ENCODE peak calls at places on chromosomes 6 and 20, in five cellular contexts. One of them, this sample, is unnamed.

GRCh38 chr20:47233333-47234188 is 122.9 kb downstream of the ZMYND8 start:
- DNase-seq in MM.1S: no peak
- DNase-seq in AG04450: no peak
- DNase-seq in HCT116: no peak
- DNase-seq in A549: no peak
- DNase-seq in this sample: no peak

GRCh38 chr6:125564941-125565340 is 184.5 kb upstream of the HEY2 start:
- DNase-seq in MM.1S: no peak
- DNase-seq in AG04450: no peak
- DNase-seq in HCT116: no peak
- DNase-seq in A549: no peak
- DNase-seq in this sample: no peak

GRCh38 chr6:13046084-13046483 is 282.3 kb downstream of the TBC1D7 start:
- DNase-seq in MM.1S: no peak
- DNase-seq in AG04450: no peak
- DNase-seq in HCT116: no peak
- DNase-seq in A549: no peak
- DNase-seq in this sample: no peak

GRCh38 chr6:83518946-83519489 is 6.7 kb downstream of the PRSS35 start:
- DNase-seq in MM.1S: no peak
- DNase-seq in AG04450: no peak
- DNase-seq in HCT116: no peak
- DNase-seq in A549: no peak
- DNase-seq in this sample: no peak

GRCh38 chr6:6686748-6687601 is 98.5 kb downstream of the LY86 start:
- DNase-seq in MM.1S: peak
- DNase-seq in AG04450: no peak
- DNase-seq in HCT116: peak
- DNase-seq in A549: peak
- DNase-seq in this sample: peak

GRCh38 chr6:128507337-128508310 is 12.8 kb downstream of the PTPRK start:
- DNase-seq in MM.1S: no peak
- DNase-seq in AG04450: no peak
- DNase-seq in HCT116: no peak
- DNase-seq in A549: no peak
- DNase-seq in this sample: no peak

GRCh38 chr6:87660226-87660886 is 41.7 kb downstream of the AKIRIN2 start:
- DNase-seq in MM.1S: no peak
- DNase-seq in AG04450: peak
- DNase-seq in HCT116: no peak
- DNase-seq in A549: no peak
- DNase-seq in this sample: no peak

GRCh38 chr6:170172406-170172805 is 118.5 kb downstream of the DLL1 start:
- DNase-seq in MM.1S: no peak
- DNase-seq in AG04450: no peak
- DNase-seq in HCT116: no peak
- DNase-seq in A549: no peak
- DNase-seq in this sample: no peak

GRCh38 chr20:51767018-51767866 is 948 bp downstream of the ATP9A start:
- DNase-seq in MM.1S: peak
- DNase-seq in AG04450: no peak
- DNase-seq in HCT116: peak
- DNase-seq in A549: peak
- DNase-seq in this sample: peak

GRCh38 chr6:5302995-5303622 is 41.8 kb downstream of the FARS2 start:
- DNase-seq in MM.1S: peak
- DNase-seq in AG04450: no peak
- DNase-seq in HCT116: peak
- DNase-seq in A549: peak
- DNase-seq in this sample: peak

GRCh38 chr6:134398453-134398852 is 80.5 kb upstream of the SGK1 start:
- DNase-seq in MM.1S: no peak
- DNase-seq in AG04450: no peak
- DNase-seq in HCT116: no peak
- DNase-seq in A549: no peak
- DNase-seq in this sample: peak

GRCh38 chr20:47576516-47577033 is 74.9 kb downstream of the NCOA3 start:
- DNase-seq in MM.1S: peak
- DNase-seq in AG04450: peak
- DNase-seq in HCT116: peak
- DNase-seq in A549: peak
- DNase-seq in this sample: peak

GRCh38 chr20:61801428-61801827 is 264.3 kb downstream of the TAF4 start:
- DNase-seq in MM.1S: no peak
- DNase-seq in AG04450: no peak
- DNase-seq in HCT116: no peak
- DNase-seq in A549: no peak
- DNase-seq in this sample: no peak

GRCh38 chr6:25301358-25301757 is 22.2 kb downstream of the CARMIL1 start:
- DNase-seq in MM.1S: peak
- DNase-seq in AG04450: no peak
- DNase-seq in HCT116: no peak
- DNase-seq in A549: no peak
- DNase-seq in this sample: no peak

GRCh38 chr20:59013959-59014608 is 5.1 kb upstream of the TUBB1 start:
- DNase-seq in MM.1S: no peak
- DNase-seq in AG04450: peak
- DNase-seq in HCT116: no peak
- DNase-seq in A549: no peak
- DNase-seq in this sample: peak

DNA sequence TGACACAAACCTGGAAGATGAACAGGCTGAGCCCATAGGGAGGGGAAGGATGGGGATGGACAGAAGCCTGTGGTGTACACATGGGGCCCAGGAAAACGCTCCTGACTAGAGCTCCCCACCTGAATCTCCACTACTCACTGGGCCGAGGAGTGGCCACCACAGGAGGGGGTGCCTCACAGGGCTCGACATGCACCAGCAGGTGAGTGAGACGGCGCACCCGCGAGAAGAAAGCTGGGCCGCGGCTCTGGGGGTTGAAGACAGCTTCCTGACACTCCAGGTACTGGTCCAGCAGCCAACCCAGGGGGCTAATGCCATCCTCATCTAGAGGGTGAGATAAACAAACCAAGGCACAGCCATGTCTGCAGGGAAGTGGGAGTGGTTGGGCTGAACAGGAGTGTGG is 10.3 kb downstream of the CUL7 start:
- DNase-seq in MM.1S: no peak
- DNase-seq in AG04450: no peak
- DNase-seq in HCT116: no peak
- DNase-seq in A549: no peak
- DNase-seq in this sample: no peak
- TF ChIP-seq CTCF in MM.1S: no peak
- TF ChIP-seq CTCF in AG04450: no peak
- TF ChIP-seq CTCF in HCT116: no peak
- TF ChIP-seq CTCF in A549: no peak
- TF ChIP-seq CTCF in this sample: no peak

GRCh38 chr6:65505736-65506135 is 201.3 kb downstream of the EYS start:
- DNase-seq in MM.1S: no peak
- DNase-seq in AG04450: no peak
- DNase-seq in HCT116: no peak
- DNase-seq in A549: no peak
- DNase-seq in this sample: no peak

GRCh38 chr6:65501045-65501444 is 206.0 kb downstream of the EYS start:
- DNase-seq in MM.1S: no peak
- DNase-seq in AG04450: no peak
- DNase-seq in HCT116: no peak
- DNase-seq in A549: no peak
- DNase-seq in this sample: no peak
- TF ChIP-seq CTCF in MM.1S: no peak
- TF ChIP-seq CTCF in AG04450: no peak
- TF ChIP-seq CTCF in HCT116: no peak
- TF ChIP-seq CTCF in A549: no peak
- TF ChIP-seq CTCF in this sample: no peak

GRCh38 chr6:36977470-36977941 is 8.5 kb downstream of the MTCH1 start:
- DNase-seq in MM.1S: no peak
- DNase-seq in AG04450: no peak
- DNase-seq in HCT116: no peak
- DNase-seq in A549: peak
- DNase-seq in this sample: no peak
- TF ChIP-seq CTCF in MM.1S: peak
- TF ChIP-seq CTCF in AG04450: peak
- TF ChIP-seq CTCF in HCT116: peak
- TF ChIP-seq CTCF in A549: peak
- TF ChIP-seq CTCF in this sample: no peak

GRCh38 chr6:156954191-156954590 is 177.0 kb downstream of the ARID1B start:
- DNase-seq in MM.1S: no peak
- DNase-seq in AG04450: no peak
- DNase-seq in HCT116: no peak
- DNase-seq in A549: no peak
- DNase-seq in this sample: no peak

GRCh38 chr6:156953125-156953477 is 175.9 kb downstream of the ARID1B start:
- DNase-seq in MM.1S: no peak
- DNase-seq in AG04450: no peak
- DNase-seq in HCT116: no peak
- DNase-seq in A549: no peak
- DNase-seq in this sample: no peak

GRCh38 chr6:156954781-156955180 is 177.6 kb downstream of the ARID1B start:
- DNase-seq in MM.1S: no peak
- DNase-seq in AG04450: no peak
- DNase-seq in HCT116: no peak
- DNase-seq in A549: no peak
- DNase-seq in this sample: no peak

GRCh38 chr6:156952401-156952800 is 175.2 kb downstream of the ARID1B start:
- DNase-seq in MM.1S: no peak
- DNase-seq in AG04450: no peak
- DNase-seq in HCT116: no peak
- DNase-seq in A549: no peak
- DNase-seq in this sample: no peak

DNA sequence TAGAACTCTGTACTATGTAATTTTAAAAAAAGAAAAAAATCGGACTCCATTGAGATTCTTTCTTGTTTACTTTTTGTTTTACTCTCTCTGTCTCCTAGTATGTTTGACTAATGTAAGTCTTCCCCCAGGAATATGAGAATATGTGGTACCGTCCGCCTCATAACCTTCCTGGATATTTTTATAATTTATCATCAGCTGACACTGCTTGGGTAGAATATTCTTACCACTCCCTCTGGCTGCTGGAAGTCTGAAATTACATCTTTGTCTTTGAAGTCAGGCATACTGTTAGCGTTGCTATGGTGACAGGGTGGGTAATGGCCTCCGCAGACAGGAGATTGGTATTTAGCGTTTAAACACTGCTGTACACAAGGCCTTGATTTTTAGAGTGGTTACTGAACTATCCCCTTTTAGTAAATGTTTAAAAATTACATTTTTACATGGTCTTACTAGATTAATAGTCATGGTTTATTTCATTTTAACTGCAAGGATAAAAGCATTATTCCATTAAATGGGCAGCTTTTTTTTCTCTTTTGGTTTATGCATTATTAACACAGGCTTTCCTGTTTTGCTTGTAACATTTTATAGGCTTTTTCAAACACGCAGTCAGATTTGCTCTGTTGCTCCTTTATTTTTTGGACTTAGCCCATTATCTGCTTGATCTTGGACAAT is 176.4 kb downstream of the ARID1B start:
- DNase-seq in MM.1S: no peak
- DNase-seq in AG04450: peak
- DNase-seq in HCT116: peak
- DNase-seq in A549: peak
- DNase-seq in this sample: peak
- TF ChIP-seq CTCF in MM.1S: no peak
- TF ChIP-seq CTCF in AG04450: peak
- TF ChIP-seq CTCF in HCT116: no peak
- TF ChIP-seq CTCF in A549: peak
- TF ChIP-seq CTCF in this sample: no peak

GRCh38 chr6:81752084-81752968 is at the start of gene TENT5A:
- DNase-seq in MM.1S: peak
- DNase-seq in AG04450: peak
- DNase-seq in HCT116: peak
- DNase-seq in A549: peak
- DNase-seq in this sample: peak
- TF ChIP-seq CTCF in MM.1S: no peak
- TF ChIP-seq CTCF in AG04450: no peak
- TF ChIP-seq CTCF in HCT116: no peak
- TF ChIP-seq CTCF in A549: no peak
- TF ChIP-seq CTCF in this sample: no peak

GRCh38 chr6:1285589-1286340 is 26.1 kb upstream of the FOXQ1 start:
- DNase-seq in MM.1S: no peak
- DNase-seq in AG04450: no peak
- DNase-seq in HCT116: no peak
- DNase-seq in A549: no peak
- DNase-seq in this sample: no peak
- TF ChIP-seq CTCF in MM.1S: no peak
- TF ChIP-seq CTCF in AG04450: no peak
- TF ChIP-seq CTCF in HCT116: no peak
- TF ChIP-seq CTCF in A549: no peak
- TF ChIP-seq CTCF in this sample: no peak

This sample was measured in activated CD8-positive, alpha-beta T cell treated with anti-CD3 and anti-CD28 coated beads for 36 hours.